ENCODE peak calls at places on chromosome 1, in eight cellular contexts. One of them, this sample, is unnamed.

GRCh38 chr1:115718011-115718754 is 50.3 kb downstream of the CASQ2 start:
- DNase-seq in WERI-Rb-1: no peak
- DNase-seq in cardiac muscle cell: peak; percentile 4
- DNase-seq in GM23338: no peak
- DNase-seq in CD8-positive, alpha-beta memory T cell: no peak
- DNase-seq in K562: no peak
- DNase-seq in uterus: no peak
- DNase-seq in MM.1S: no peak
- DNase-seq in this sample: no peak

GRCh38 chr1:7253118-7253480 is 467.8 kb downstream of the CAMTA1 start:
- DNase-seq in CD8-positive, alpha-beta memory T cell: no peak
- DNase-seq in uterus: no peak
- DNase-seq in K562: no peak
- DNase-seq in WERI-Rb-1: no peak
- DNase-seq in MM.1S: no peak
- DNase-seq in cardiac muscle cell: no peak
- DNase-seq in GM23338: no peak
- DNase-seq in this sample: no peak

GRCh38 chr1:230084408-230085177 is 17.6 kb downstream of the GALNT2 start:
- DNase-seq in CD8-positive, alpha-beta memory T cell: no peak
- DNase-seq in GM23338: no peak
- DNase-seq in uterus: no peak
- DNase-seq in cardiac muscle cell: peak; percentile 96
- DNase-seq in K562: no peak
- DNase-seq in WERI-Rb-1: peak; percentile 44
- DNase-seq in MM.1S: peak; percentile 70
- DNase-seq in this sample: peak; percentile 54

GRCh38 chr1:228803421-228803820 is 68.1 kb downstream of the RHOU start:
- DNase-seq in uterus: no peak
- DNase-seq in MM.1S: no peak
- DNase-seq in CD8-positive, alpha-beta memory T cell: no peak
- DNase-seq in WERI-Rb-1: no peak
- DNase-seq in GM23338: no peak
- DNase-seq in K562: no peak
- DNase-seq in cardiac muscle cell: no peak
- DNase-seq in this sample: no peak

GRCh38 chr1:23585321-23586022 is 26.2 kb upstream of the ID3 start:
- DNase-seq in MM.1S: no peak
- DNase-seq in uterus: peak; percentile 39
- DNase-seq in K562: no peak
- DNase-seq in WERI-Rb-1: no peak
- DNase-seq in CD8-positive, alpha-beta memory T cell: no peak
- DNase-seq in GM23338: no peak
- DNase-seq in cardiac muscle cell: peak; percentile 92
- DNase-seq in this sample: no peak

GRCh38 chr1:98172578-98172977 is 251.7 kb upstream of the DPYD start:
- DNase-seq in cardiac muscle cell: no peak
- DNase-seq in MM.1S: no peak
- DNase-seq in CD8-positive, alpha-beta memory T cell: no peak
- DNase-seq in GM23338: no peak
- DNase-seq in uterus: no peak
- DNase-seq in K562: no peak
- DNase-seq in WERI-Rb-1: no peak
- DNase-seq in this sample: no peak

GRCh38 chr1:37239225-37239740 is 205.0 kb upstream of the GRIK3 start:
- DNase-seq in MM.1S: no peak
- DNase-seq in cardiac muscle cell: no peak
- DNase-seq in K562: no peak
- DNase-seq in uterus: no peak
- DNase-seq in GM23338: no peak
- DNase-seq in CD8-positive, alpha-beta memory T cell: no peak
- DNase-seq in WERI-Rb-1: peak; percentile 24
- DNase-seq in this sample: no peak

GRCh38 chr1:156840880-156841279 is 18.0 kb downstream of the INSRR start:
- DNase-seq in uterus: no peak
- DNase-seq in CD8-positive, alpha-beta memory T cell: no peak
- DNase-seq in K562: no peak
- DNase-seq in cardiac muscle cell: no peak
- DNase-seq in WERI-Rb-1: no peak
- DNase-seq in MM.1S: no peak
- DNase-seq in GM23338: no peak
- DNase-seq in this sample: no peak

GRCh38 chr1:76154213-76154956 is 79.8 kb downstream of the ST6GALNAC3 start:
- DNase-seq in CD8-positive, alpha-beta memory T cell: peak; percentile 76
- DNase-seq in K562: peak; percentile 67
- DNase-seq in uterus: peak; percentile 65
- DNase-seq in MM.1S: peak; percentile 82
- DNase-seq in WERI-Rb-1: peak; percentile 80
- DNase-seq in GM23338: peak; percentile 88
- DNase-seq in cardiac muscle cell: peak; percentile 80
- DNase-seq in this sample: peak; percentile 94

GRCh38 chr1:219085988-219086387 is 87.7 kb upstream of the LYPLAL1 start:
- DNase-seq in WERI-Rb-1: no peak
- DNase-seq in K562: no peak
- DNase-seq in uterus: no peak
- DNase-seq in CD8-positive, alpha-beta memory T cell: no peak
- DNase-seq in GM23338: no peak
- DNase-seq in MM.1S: no peak
- DNase-seq in cardiac muscle cell: peak; percentile 64
- DNase-seq in this sample: no peak

GRCh38 chr1:147895123-147895522 is 7.5 kb upstream of the GJA8 start:
- DNase-seq in WERI-Rb-1: no peak
- DNase-seq in CD8-positive, alpha-beta memory T cell: no peak
- DNase-seq in uterus: no peak
- DNase-seq in MM.1S: no peak
- DNase-seq in cardiac muscle cell: peak; percentile 7
- DNase-seq in K562: no peak
- DNase-seq in GM23338: no peak
- DNase-seq in this sample: no peak

GRCh38 chr1:86504130-86504479 is 35.4 kb downstream of the CLCA1 start:
- DNase-seq in uterus: peak; percentile 34
- DNase-seq in K562: peak; percentile 15
- DNase-seq in MM.1S: peak; percentile 42
- DNase-seq in WERI-Rb-1: no peak
- DNase-seq in GM23338: peak; percentile 12
- DNase-seq in CD8-positive, alpha-beta memory T cell: no peak
- DNase-seq in cardiac muscle cell: no peak
- DNase-seq in this sample: peak; percentile 59

GRCh38 chr1:185400057-185400456 is 83.0 kb upstream of the IVNS1ABP start:
- DNase-seq in CD8-positive, alpha-beta memory T cell: no peak
- DNase-seq in cardiac muscle cell: peak; percentile 21
- DNase-seq in K562: no peak
- DNase-seq in uterus: no peak
- DNase-seq in MM.1S: no peak
- DNase-seq in WERI-Rb-1: no peak
- DNase-seq in GM23338: no peak
- DNase-seq in this sample: no peak

GRCh38 chr1:81111818-81112217 is 688.9 kb upstream of the ADGRL2 start:
- DNase-seq in MM.1S: no peak
- DNase-seq in uterus: no peak
- DNase-seq in K562: no peak
- DNase-seq in CD8-positive, alpha-beta memory T cell: no peak
- DNase-seq in WERI-Rb-1: no peak
- DNase-seq in cardiac muscle cell: peak; percentile 63
- DNase-seq in GM23338: no peak
- DNase-seq in this sample: no peak

GRCh38 chr1:183330335-183330734 is 87.8 kb downstream of the NMNAT2 start:
- DNase-seq in CD8-positive, alpha-beta memory T cell: no peak
- DNase-seq in GM23338: peak; percentile 49
- DNase-seq in K562: no peak
- DNase-seq in cardiac muscle cell: no peak
- DNase-seq in MM.1S: no peak
- DNase-seq in WERI-Rb-1: no peak
- DNase-seq in uterus: no peak
- DNase-seq in this sample: peak; percentile 78
- H3K27ac ChIP-seq in CD8-positive, alpha-beta memory T cell: no peak overlapping the region
- H3K27ac ChIP-seq in GM23338: peak overlapping the region; percentile 70
- H3K27ac ChIP-seq in K562: no peak overlapping the region
- H3K27ac ChIP-seq in cardiac muscle cell: peak overlapping the region; percentile 90
- H3K27ac ChIP-seq in MM.1S: no peak overlapping the region
- H3K27ac ChIP-seq in WERI-Rb-1: no peak overlapping the region
- H3K27ac ChIP-seq in uterus: no peak overlapping the region
- H3K27ac ChIP-seq in this sample: peak overlapping the region; percentile 78

DNA sequence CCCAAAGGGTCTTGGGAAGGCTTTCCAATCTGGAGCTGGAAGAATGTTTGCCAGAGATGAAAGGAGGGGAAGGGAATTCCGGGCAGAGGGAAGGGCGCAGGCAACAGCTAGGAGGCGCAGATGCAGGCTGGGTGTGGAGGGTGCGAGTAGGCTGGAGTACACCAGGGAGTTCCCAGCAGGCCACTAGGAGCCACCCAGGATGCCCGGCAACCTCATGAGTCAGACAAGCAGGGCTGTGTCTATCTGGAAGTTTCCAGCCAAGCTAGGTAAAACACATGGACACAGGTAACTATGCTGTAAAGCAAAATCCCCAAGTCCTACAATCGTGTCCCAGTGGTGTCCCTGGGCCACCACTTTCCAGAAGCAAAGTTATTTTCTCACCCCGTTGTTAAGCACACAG is 998 bp upstream of the NBL1 start:
- DNase-seq in K562: no peak
- DNase-seq in cardiac muscle cell: no peak
- DNase-seq in CD8-positive, alpha-beta memory T cell: no peak
- DNase-seq in WERI-Rb-1: no peak
- DNase-seq in uterus: no peak
- DNase-seq in GM23338: no peak
- DNase-seq in MM.1S: no peak
- DNase-seq in this sample: peak; percentile 62
- H3K4me3 ChIP-seq in K562: no peak overlapping the region
- H3K4me3 ChIP-seq in cardiac muscle cell: no peak overlapping the region
- H3K4me3 ChIP-seq in CD8-positive, alpha-beta memory T cell: peak overlapping the region; percentile 58
- H3K4me3 ChIP-seq in WERI-Rb-1: no peak overlapping the region
- H3K4me3 ChIP-seq in uterus: peak overlapping the region; percentile 89
- H3K4me3 ChIP-seq in GM23338: peak overlapping the region; percentile 64
- H3K4me3 ChIP-seq in MM.1S: no peak overlapping the region
- H3K4me3 ChIP-seq in this sample: peak overlapping the region; percentile 74

DNA sequence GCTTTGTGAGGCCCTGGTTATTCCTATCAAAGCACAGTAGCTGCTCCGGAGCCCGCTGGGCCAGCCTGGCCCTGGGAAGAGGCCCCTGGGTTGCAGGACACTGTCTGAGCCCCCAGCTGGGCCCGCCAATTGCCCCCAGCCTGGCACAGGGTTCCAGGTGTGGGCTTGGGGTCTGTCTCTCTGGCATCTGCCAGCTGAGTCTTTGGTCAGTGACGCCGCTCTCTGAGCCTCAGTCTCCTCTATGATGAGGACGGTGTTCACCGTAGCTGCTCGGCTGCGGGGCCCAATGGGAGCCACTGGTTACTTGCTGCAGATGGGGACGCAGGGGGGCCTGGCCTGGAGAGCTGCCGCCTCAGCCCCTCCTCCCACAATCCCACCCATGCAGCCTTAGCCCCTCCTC is 41.0 kb downstream of the TP73 start:
- DNase-seq in uterus: no peak
- DNase-seq in CD8-positive, alpha-beta memory T cell: no peak
- DNase-seq in cardiac muscle cell: no peak
- DNase-seq in WERI-Rb-1: no peak
- DNase-seq in K562: no peak
- DNase-seq in MM.1S: no peak
- DNase-seq in GM23338: no peak
- DNase-seq in this sample: no peak
- H3K36me3 ChIP-seq in uterus: no peaks in the 10 kb centered on the region
- H3K36me3 ChIP-seq in CD8-positive, alpha-beta memory T cell: no peaks in the 10 kb centered on the region
- H3K36me3 ChIP-seq in cardiac muscle cell: no peaks in the 10 kb centered on the region
- H3K36me3 ChIP-seq in WERI-Rb-1: peaks cover 23% of the 10 kb centered on the region
- H3K36me3 ChIP-seq in K562: no peaks in the 10 kb centered on the region
- H3K36me3 ChIP-seq in MM.1S: no peaks in the 10 kb centered on the region
- H3K36me3 ChIP-seq in GM23338: no peaks in the 10 kb centered on the region
- H3K36me3 ChIP-seq in this sample: no peaks in the 10 kb centered on the region

GRCh38 chr1:159889821-159890252 is 10.1 kb downstream of the CFAP45 start:
- DNase-seq in K562: peak; percentile 66
- DNase-seq in GM23338: no peak
- DNase-seq in MM.1S: peak; percentile 86
- DNase-seq in uterus: no peak
- DNase-seq in WERI-Rb-1: no peak
- DNase-seq in CD8-positive, alpha-beta memory T cell: no peak
- DNase-seq in cardiac muscle cell: peak; percentile 90
- DNase-seq in this sample: no peak
- H3K27ac ChIP-seq in K562: peak overlapping the region; percentile 60
- H3K27ac ChIP-seq in GM23338: no peak overlapping the region
- H3K27ac ChIP-seq in MM.1S: peak overlapping the region; percentile 62
- H3K27ac ChIP-seq in uterus: no peak overlapping the region
- H3K27ac ChIP-seq in WERI-Rb-1: no peak overlapping the region
- H3K27ac ChIP-seq in CD8-positive, alpha-beta memory T cell: no peak overlapping the region
- H3K27ac ChIP-seq in cardiac muscle cell: no peak overlapping the region
- H3K27ac ChIP-seq in this sample: no peak overlapping the region

GRCh38 chr1:51559501-51559900 is 40.4 kb upstream of the EPS15 start:
- DNase-seq in uterus: no peak
- DNase-seq in MM.1S: no peak
- DNase-seq in CD8-positive, alpha-beta memory T cell: no peak
- DNase-seq in cardiac muscle cell: no peak
- DNase-seq in WERI-Rb-1: no peak
- DNase-seq in GM23338: peak; percentile 9
- DNase-seq in K562: no peak
- DNase-seq in this sample: no peak

GRCh38 chr1:51558375-51558924 is 39.4 kb upstream of the EPS15 start:
- DNase-seq in GM23338: peak; percentile 47
- DNase-seq in cardiac muscle cell: peak; percentile 76
- DNase-seq in uterus: no peak
- DNase-seq in CD8-positive, alpha-beta memory T cell: no peak
- DNase-seq in MM.1S: no peak
- DNase-seq in WERI-Rb-1: no peak
- DNase-seq in K562: no peak
- DNase-seq in this sample: peak; percentile 55

GRCh38 chr1:51560034-51560433 is 41.0 kb upstream of the EPS15 start:
- DNase-seq in cardiac muscle cell: no peak
- DNase-seq in K562: no peak
- DNase-seq in CD8-positive, alpha-beta memory T cell: no peak
- DNase-seq in WERI-Rb-1: peak; percentile 40
- DNase-seq in MM.1S: no peak
- DNase-seq in uterus: no peak
- DNase-seq in GM23338: no peak
- DNase-seq in this sample: no peak

GRCh38 chr1:51557168-51557567 is 38.1 kb upstream of the EPS15 start:
- DNase-seq in CD8-positive, alpha-beta memory T cell: no peak
- DNase-seq in cardiac muscle cell: no peak
- DNase-seq in uterus: no peak
- DNase-seq in GM23338: no peak
- DNase-seq in K562: no peak
- DNase-seq in MM.1S: no peak
- DNase-seq in WERI-Rb-1: no peak
- DNase-seq in this sample: no peak

GRCh38 chr1:51559064-51559500 is 40.0 kb upstream of the EPS15 start:
- DNase-seq in uterus: no peak
- DNase-seq in MM.1S: no peak
- DNase-seq in GM23338: peak; percentile 38
- DNase-seq in CD8-positive, alpha-beta memory T cell: no peak
- DNase-seq in K562: peak; percentile 41
- DNase-seq in cardiac muscle cell: peak; percentile 21
- DNase-seq in WERI-Rb-1: no peak
- DNase-seq in this sample: peak; percentile 60
- H3K4me3 ChIP-seq in uterus: no peak overlapping the region
- H3K4me3 ChIP-seq in MM.1S: no peak overlapping the region
- H3K4me3 ChIP-seq in GM23338: peak overlapping the region; percentile 3
- H3K4me3 ChIP-seq in CD8-positive, alpha-beta memory T cell: no peak overlapping the region
- H3K4me3 ChIP-seq in K562: no peak overlapping the region
- H3K4me3 ChIP-seq in cardiac muscle cell: no peak overlapping the region
- H3K4me3 ChIP-seq in WERI-Rb-1: no peak overlapping the region
- H3K4me3 ChIP-seq in this sample: no peak overlapping the region

This sample was measured in endodermal cell.